ENCODE peak calls at places on chromosomes 1 and 21, in four cellular contexts. One of them, this sample, is unnamed. For H3K4me1, the result is how much of the 10 kb centered on the place peaks cover.

GRCh38 chr1:26922201-26922729 is 722 bp downstream of the NUDC start:
- DNase-seq in NT2/D1: no peak
- DNase-seq in IMR-90: peak
- DNase-seq in neural progenitor cell: peak
- DNase-seq in this sample: no peak

GRCh38 chr1:115412733-115413132 is 74.7 kb upstream of the NGF start:
- DNase-seq in IMR-90: no peak
- DNase-seq in NT2/D1: no peak
- DNase-seq in neural progenitor cell: no peak
- DNase-seq in this sample: no peak

GRCh38 chr1:167562697-167563096 is 9.1 kb upstream of the CREG1 start:
- DNase-seq in neural progenitor cell: no peak
- DNase-seq in NT2/D1: no peak
- DNase-seq in IMR-90: peak
- DNase-seq in this sample: no peak

GRCh38 chr1:9691108-9691445 is 39.5 kb downstream of the PIK3CD start:
- DNase-seq in NT2/D1: no peak
- DNase-seq in neural progenitor cell: no peak
- DNase-seq in IMR-90: peak
- DNase-seq in this sample: no peak

GRCh38 chr1:113456967-113457366 is 66.7 kb downstream of the MAGI3 start:
- DNase-seq in NT2/D1: no peak
- DNase-seq in IMR-90: peak
- DNase-seq in neural progenitor cell: no peak
- DNase-seq in this sample: no peak

GRCh38 chr1:58896211-58897183 is 112.7 kb upstream of the JUN start:
- DNase-seq in IMR-90: no peak
- DNase-seq in neural progenitor cell: peak
- DNase-seq in NT2/D1: no peak
- DNase-seq in this sample: no peak

GRCh38 chr1:246969621-246970020 is 37.9 kb upstream of the AHCTF1 start:
- DNase-seq in neural progenitor cell: no peak
- DNase-seq in IMR-90: no peak
- DNase-seq in NT2/D1: no peak
- DNase-seq in this sample: no peak

GRCh38 chr1:214615871-214616270 is 12.9 kb downstream of the CENPF start:
- DNase-seq in IMR-90: peak
- DNase-seq in neural progenitor cell: no peak
- DNase-seq in NT2/D1: no peak
- DNase-seq in this sample: no peak

GRCh38 chr1:106755682-106756406 is 300.6 kb upstream of the PRMT6 start:
- DNase-seq in neural progenitor cell: no peak
- DNase-seq in IMR-90: peak
- DNase-seq in NT2/D1: no peak
- DNase-seq in this sample: no peak

GRCh38 chr21:39153373-39153772 is 29.9 kb downstream of the PSMG1 start:
- DNase-seq in neural progenitor cell: peak
- DNase-seq in NT2/D1: no peak
- DNase-seq in IMR-90: no peak
- DNase-seq in this sample: peak

GRCh38 chr1:161037661-161038522 is 872 bp downstream of the TSTD1 start:
- DNase-seq in NT2/D1: no peak
- DNase-seq in neural progenitor cell: peak
- DNase-seq in IMR-90: no peak
- DNase-seq in this sample: no peak

GRCh38 chr1:20082772-20083171 is 12.8 kb downstream of the PLA2G5 start:
- DNase-seq in neural progenitor cell: no peak
- DNase-seq in IMR-90: no peak
- DNase-seq in NT2/D1: no peak
- DNase-seq in this sample: no peak

GRCh38 chr1:20081331-20081810 is 11.4 kb downstream of the PLA2G5 start:
- DNase-seq in neural progenitor cell: no peak
- DNase-seq in NT2/D1: no peak
- DNase-seq in IMR-90: no peak
- DNase-seq in this sample: no peak

GRCh38 chr1:20078711-20079110 is 8.7 kb downstream of the PLA2G5 start:
- DNase-seq in neural progenitor cell: no peak
- DNase-seq in NT2/D1: no peak
- DNase-seq in IMR-90: no peak
- DNase-seq in this sample: no peak

GRCh38 chr1:20079661-20080305 is 9.8 kb downstream of the PLA2G5 start:
- DNase-seq in IMR-90: no peak
- DNase-seq in neural progenitor cell: no peak
- DNase-seq in NT2/D1: no peak
- DNase-seq in this sample: no peak

DNA sequence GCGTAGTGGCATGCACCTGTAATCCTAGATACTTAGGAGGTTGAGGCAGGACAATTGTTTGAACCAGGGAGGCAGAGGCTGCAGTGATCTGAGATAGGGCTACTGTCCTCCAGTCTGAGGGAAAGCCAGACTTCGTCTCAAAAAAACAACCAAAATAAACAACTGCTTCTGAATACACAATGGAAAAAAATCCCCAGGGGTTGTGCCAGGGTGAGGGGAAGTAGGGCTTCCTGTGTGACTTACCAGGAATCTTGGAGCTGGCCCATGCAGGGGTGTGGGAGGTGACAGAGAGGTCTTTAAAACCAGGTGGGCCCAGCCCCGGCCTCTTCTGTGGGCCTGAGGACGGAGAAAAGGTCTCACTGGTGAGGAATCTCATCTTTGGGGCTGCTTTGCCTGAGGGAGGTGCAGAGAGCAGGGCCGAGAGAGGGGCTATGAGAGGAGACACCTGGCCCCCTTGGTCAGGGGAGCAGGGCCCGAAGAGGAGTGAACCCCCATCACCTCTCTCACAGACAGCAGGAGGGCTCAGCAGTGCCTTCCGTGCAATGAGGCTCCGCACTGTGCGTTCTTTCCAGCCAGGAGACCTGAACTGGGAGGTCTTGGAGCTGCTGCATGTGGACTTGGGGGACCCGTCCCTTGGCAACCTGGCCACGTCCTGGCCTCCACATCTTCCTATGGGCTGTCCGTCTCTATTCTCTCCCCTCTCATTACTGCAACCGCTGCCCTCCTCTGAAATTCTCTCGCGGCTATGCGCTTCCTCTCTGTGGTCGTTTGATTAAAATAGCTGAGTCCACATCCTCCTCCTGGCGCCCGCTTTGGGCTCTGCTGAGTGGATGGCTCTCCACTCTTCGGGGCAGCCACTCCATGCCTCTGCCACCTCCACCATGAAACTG is 10.7 kb downstream of the PLA2G5 start:
- DNase-seq in IMR-90: no peak
- DNase-seq in NT2/D1: no peak
- DNase-seq in neural progenitor cell: no peak
- DNase-seq in this sample: no peak
- H3K4me3 ChIP-seq in IMR-90: no peak
- H3K4me3 ChIP-seq in NT2/D1: no peak
- H3K4me3 ChIP-seq in neural progenitor cell: no peak
- H3K4me3 ChIP-seq in this sample: no peak

GRCh38 chr1:23546897-23547596 is 12.3 kb downstream of the ID3 start:
- DNase-seq in neural progenitor cell: no peak
- DNase-seq in NT2/D1: no peak
- DNase-seq in IMR-90: no peak
- DNase-seq in this sample: no peak
- H3K4me1 ChIP-seq in neural progenitor cell: under half
- H3K4me1 ChIP-seq in NT2/D1: under half
- H3K4me1 ChIP-seq in IMR-90: under half
- H3K4me1 ChIP-seq in this sample: under half

GRCh38 chr1:218346391-218347204 is 1.5 kb downstream of the TGFB2 start:
- DNase-seq in NT2/D1: no peak
- DNase-seq in neural progenitor cell: peak
- DNase-seq in IMR-90: peak
- DNase-seq in this sample: peak

GRCh38 chr1:218345673-218346390 is 696 bp downstream of the TGFB2 start:
- DNase-seq in IMR-90: peak
- DNase-seq in NT2/D1: no peak
- DNase-seq in neural progenitor cell: peak
- DNase-seq in this sample: peak

GRCh38 chr1:218347713-218348627 is 2.8 kb downstream of the TGFB2 start:
- DNase-seq in IMR-90: peak
- DNase-seq in neural progenitor cell: no peak
- DNase-seq in NT2/D1: no peak
- DNase-seq in this sample: peak

GRCh38 chr1:218347316-218347712 is 2.2 kb downstream of the TGFB2 start:
- DNase-seq in IMR-90: peak
- DNase-seq in NT2/D1: no peak
- DNase-seq in neural progenitor cell: peak
- DNase-seq in this sample: peak

GRCh38 chr1:218344814-218345672 is at the start of gene TGFB2:
- DNase-seq in NT2/D1: no peak
- DNase-seq in neural progenitor cell: peak
- DNase-seq in IMR-90: peak
- DNase-seq in this sample: peak
- H3K4me3 ChIP-seq in NT2/D1: peak
- H3K4me3 ChIP-seq in neural progenitor cell: peak
- H3K4me3 ChIP-seq in IMR-90: peak
- H3K4me3 ChIP-seq in this sample: peak

GRCh38 chr1:206897175-206897574 is at the start of gene IL24:
- DNase-seq in IMR-90: no peak
- DNase-seq in neural progenitor cell: no peak
- DNase-seq in NT2/D1: no peak
- DNase-seq in this sample: no peak
- H3K4me1 ChIP-seq in IMR-90: under half
- H3K4me1 ChIP-seq in neural progenitor cell: under half
- H3K4me1 ChIP-seq in NT2/D1: under half
- H3K4me1 ChIP-seq in this sample: under half

GRCh38 chr1:22141948-22142314 is 966 bp downstream of the WNT4 start:
- DNase-seq in NT2/D1: no peak
- DNase-seq in IMR-90: no peak
- DNase-seq in neural progenitor cell: peak
- DNase-seq in this sample: no peak
- H3K4me3 ChIP-seq in NT2/D1: peak
- H3K4me3 ChIP-seq in IMR-90: no peak
- H3K4me3 ChIP-seq in neural progenitor cell: peak
- H3K4me3 ChIP-seq in this sample: peak

GRCh38 chr1:201223852-201224670 is 33.4 kb downstream of the IGFN1 start:
- DNase-seq in NT2/D1: no peak
- DNase-seq in neural progenitor cell: no peak
- DNase-seq in IMR-90: no peak
- DNase-seq in this sample: no peak
- H3K4me1 ChIP-seq in NT2/D1: under half
- H3K4me1 ChIP-seq in neural progenitor cell: under half
- H3K4me1 ChIP-seq in IMR-90: under half
- H3K4me1 ChIP-seq in this sample: under half

DNA sequence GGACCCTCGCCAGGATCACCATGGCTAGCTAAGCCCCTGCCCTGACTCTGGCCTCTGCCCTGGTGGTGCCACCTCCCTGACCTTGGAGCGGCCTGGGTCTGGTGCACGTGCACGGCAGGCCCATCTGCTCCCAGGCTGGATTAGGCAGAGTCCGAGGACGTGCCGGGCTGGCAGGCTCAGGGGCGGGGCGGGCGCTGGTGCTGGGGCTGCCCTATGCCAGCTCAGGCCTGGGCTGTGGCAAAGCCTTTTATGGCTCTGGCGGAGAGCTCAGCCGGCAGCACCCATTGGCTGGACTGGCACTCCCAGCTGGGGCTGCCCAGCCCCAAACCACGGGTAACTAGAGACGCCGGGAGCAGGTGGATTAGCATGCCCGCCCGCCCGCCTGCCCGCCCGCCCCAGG is 17.1 kb upstream of the EDN2 start:
- DNase-seq in neural progenitor cell: no peak
- DNase-seq in IMR-90: no peak
- DNase-seq in NT2/D1: no peak
- DNase-seq in this sample: no peak
- H3K4me3 ChIP-seq in neural progenitor cell: no peak
- H3K4me3 ChIP-seq in IMR-90: no peak
- H3K4me3 ChIP-seq in NT2/D1: no peak
- H3K4me3 ChIP-seq in this sample: no peak